ENCODE peak calls at places on chromosomes 13 and 19, in eight cellular contexts. W, A, L, Z, N, H, R and E are unnamed samples.
A peak's percentile ranks its signal among the peaks of the same experiment; 100 is the strongest.

GRCh38 chr13:36857273-36857672 is 38.3 kb downstream of the RFXAP start:
- DNase-seq in A (no peak), R (no peak), Z (no peak), N (no peak), W (no peak), H (no peak), L (no peak), E (no peak)

GRCh38 chr19:8248348-8249328 is 39.5 kb downstream of the CERS4 start:
- DNase-seq in L (no peak), A (no peak), R (no peak), H (no peak), Z (no peak), W (no peak), N (no peak), E (no peak)

GRCh38 chr13:33045829-33046592 is 29.8 kb downstream of the KL start:
- DNase-seq in W (no peak), N (no peak), R (no peak), Z (no peak), H (no peak), A (no peak), L (no peak), E (no peak)

GRCh38 chr19:19334063-19334988 is 13.7 kb downstream of the MAU2 start:
- DNase-seq in W (no peak), H (no peak), A (no peak), N (no peak), R (no peak), L (no peak), Z (no peak), E (no peak)

GRCh38 chr13:85503797-85504196 is 295.4 kb downstream of the SLITRK6 start:
- DNase-seq in R (peak; percentile 8), N (no peak), L (no peak), A (no peak), H (no peak), W (no peak), Z (no peak), E (no peak)

GRCh38 chr13:51557875-51558604 is 26.2 kb upstream of the WDFY2 start:
- DNase-seq in L (peak; percentile 55), R (peak; percentile 92), H (no peak), Z (no peak), A (no peak), N (no peak), W (no peak), E (peak; percentile 19)

GRCh38 chr13:29676535-29676934 is 81.0 kb upstream of the SLC7A1 start:
- DNase-seq in A (no peak), L (no peak), W (no peak), R (peak; percentile 55), H (no peak), N (no peak), Z (no peak), E (peak; percentile 2)

GRCh38 chr13:34654203-34654602 is 287.9 kb upstream of the NBEA start:
- DNase-seq in A (no peak), Z (no peak), H (no peak), W (no peak), N (no peak), R (peak; percentile 18), L (no peak), E (no peak)

GRCh38 chr19:54707932-54708331 is 16.3 kb upstream of the KIR3DL3 start:
- DNase-seq in R (no peak), Z (no peak), L (no peak), A (no peak), W (no peak), H (no peak), N (no peak), E (no peak)

GRCh38 chr13:101303512-101303911 is 112.8 kb downstream of the NALCN start:
- DNase-seq in L (peak; percentile 20), R (peak; percentile 17), N (no peak), A (no peak), H (no peak), Z (no peak), W (no peak), E (no peak)

GRCh38 chr13:112686364-112686763 is 3.5 kb upstream of the ATP11A start:
- DNase-seq in R (no peak), N (no peak), W (peak; percentile 70), A (no peak), L (no peak), H (no peak), Z (peak; percentile 34), E (no peak)

GRCh38 chr19:2231621-2232221 is 4.4 kb downstream of the PLEKHJ1 start:
- DNase-seq in H (no peak), Z (no peak), L (no peak), R (no peak), A (no peak), W (no peak), N (no peak), E (no peak)

GRCh38 chr13:110644892-110645521 is 29.7 kb downstream of the NAXD start:
- DNase-seq in A (peak; percentile 33), L (peak; percentile 4), W (peak; percentile 84), H (peak; percentile 70), N (peak; percentile 65), R (peak; percentile 59), Z (peak; percentile 88), E (no peak)

GRCh38 chr13:37667631-37668161 is 69.1 kb upstream of the POSTN start:
- DNase-seq in R (peak; percentile 34), H (no peak), A (no peak), W (no peak), L (no peak), Z (no peak), N (no peak), E (no peak)

GRCh38 chr19:53158119-53158656 is 665 bp downstream of the ZNF347 start:
- DNase-seq in L (no peak), W (peak; percentile 68), A (peak; percentile 18), Z (peak; percentile 65), R (peak; percentile 15), N (peak; percentile 32), H (peak; percentile 28), E (no peak)

GRCh38 chr13:30375436-30375835 is 46.9 kb upstream of the UBE2L5 start:
- DNase-seq in W (no peak), A (no peak), Z (peak; percentile 29), N (no peak), L (no peak), R (no peak), H (no peak), E (no peak)

GRCh38 chr19:6891761-6892385 is 4.5 kb downstream of the ADGRE1 start:
- DNase-seq in H (no peak), Z (no peak), N (no peak), W (no peak), L (no peak), R (no peak), A (no peak), E (no peak)

GRCh38 chr13:27341616-27342015 is 71.0 kb downstream of the RASL11A start:
- DNase-seq in R (no peak), Z (no peak), H (peak; percentile 30), N (no peak), A (no peak), W (no peak), L (no peak), E (no peak)

GRCh38 chr13:28530729-28531194 is 35.8 kb upstream of the FLT1 start:
- DNase-seq in L (no peak), Z (no peak), A (no peak), N (no peak), R (peak; percentile 25), W (no peak), H (no peak), E (no peak)

GRCh38 chr13:87777395-87777794 is 106.2 kb downstream of the SLITRK5 start:
- DNase-seq in W (no peak), Z (no peak), A (no peak), L (no peak), R (no peak), N (no peak), H (no peak), E (peak; percentile 3)
- TF ChIP-seq CTCF in W (no peak), Z (no peak), A (no peak), L (no peak), R (no peak), N (no peak), H (no peak), E (peak; percentile 45)

DNA sequence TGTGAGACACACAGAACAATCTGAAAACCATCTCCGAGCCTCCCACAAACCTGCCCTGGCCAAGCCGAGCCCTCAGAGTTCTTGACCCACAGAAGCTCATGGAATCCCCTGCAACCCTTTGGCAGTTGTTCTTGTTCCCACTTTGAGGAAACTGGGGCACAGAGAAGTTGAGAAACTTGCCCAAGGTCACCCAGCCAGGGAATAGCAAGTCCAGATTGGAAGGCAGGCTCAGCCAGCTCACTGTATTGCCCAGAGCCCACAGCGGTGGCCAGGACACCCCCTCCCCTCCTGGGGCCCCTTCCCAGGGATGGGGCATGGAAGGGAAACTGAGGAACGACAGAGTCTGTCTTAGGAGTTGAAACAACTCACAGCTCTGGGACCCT is 1.8 kb downstream of the ZSWIM4 start:
- DNase-seq in A (no peak), N (no peak), Z (no peak), R (no peak), L (no peak), W (no peak), H (no peak), E (no peak)
- H3K4me3 ChIP-seq in A (peak overlapping the region; percentile 81), N (peak overlapping the region; percentile 82), Z (peak overlapping the region; percentile 68), R (peak overlapping the region; percentile 70), L (peak overlapping the region; percentile 40), W (peak overlapping the region; percentile 79), H (no peak overlapping the region), E (peak overlapping the region; percentile 89)

GRCh38 chr19:12669272-12670158 is 2.9 kb downstream of the WDR83 start:
- DNase-seq in R (peak; percentile 85), W (peak; percentile 90), Z (peak; percentile 86), A (peak; percentile 73), L (peak; percentile 37), H (peak; percentile 77), N (peak; percentile 78), E (peak; percentile 76)
- TF ChIP-seq CTCF in R (no peak), W (no peak), Z (no peak), A (no peak), L (no peak), H (no peak), N (peak; percentile 8), E (no peak)

GRCh38 chr13:20254076-20254475 is 22.0 kb upstream of the GJB6 start:
- DNase-seq in A (no peak), Z (no peak), N (no peak), L (no peak), H (no peak), W (no peak), R (peak; percentile 6), E (no peak)

GRCh38 chr13:20263393-20264044 is 31.4 kb upstream of the GJB6 start:
- DNase-seq in L (no peak), R (no peak), A (no peak), N (no peak), W (no peak), Z (no peak), H (no peak), E (no peak)

GRCh38 chr13:20258963-20259288 is 26.8 kb upstream of the GJB6 start:
- DNase-seq in Z (no peak), L (no peak), H (no peak), A (no peak), W (no peak), R (no peak), N (no peak), E (no peak)

DNA sequence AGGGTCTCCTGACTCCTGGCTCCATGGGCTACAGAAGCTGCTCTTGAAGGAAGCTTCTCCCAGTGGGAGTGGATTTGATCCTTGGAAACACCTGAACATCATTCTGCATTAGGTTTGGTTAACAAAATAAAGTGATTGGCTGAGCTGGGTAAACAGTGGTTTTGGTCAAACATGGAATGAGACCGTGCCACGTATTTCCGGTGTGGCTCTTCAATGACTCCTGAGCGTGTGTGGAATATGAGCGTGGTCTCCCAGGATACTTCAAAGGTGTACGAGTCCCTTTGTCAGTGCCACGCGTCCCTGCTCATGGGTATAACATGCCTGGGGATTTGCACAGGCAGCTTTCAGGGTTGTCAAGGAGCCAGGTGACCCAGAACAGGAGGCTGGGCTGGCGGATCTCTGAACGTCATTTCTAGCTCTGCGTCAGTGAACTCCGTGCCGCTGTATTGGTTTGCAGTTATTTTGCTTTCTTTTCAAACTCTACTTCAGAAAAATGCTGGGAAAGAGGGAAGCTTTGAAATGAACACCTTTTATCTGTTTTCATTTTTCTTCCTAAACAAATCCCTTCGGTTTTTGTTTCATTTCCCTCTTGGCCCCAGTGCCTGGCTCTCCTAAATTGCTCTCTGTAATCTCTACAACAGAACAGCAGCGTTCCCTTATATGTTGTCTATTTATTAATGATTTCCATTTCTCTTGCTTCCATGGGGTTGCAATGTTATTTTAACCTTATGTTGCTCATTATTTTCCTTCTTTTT is 26.3 kb upstream of the GJB6 start:
- DNase-seq in W (no peak), A (no peak), L (no peak), R (peak; percentile 25), Z (no peak), H (no peak), N (no peak), E (peak; percentile 61)
- H3K4me3 ChIP-seq in W (no peak overlapping the region), A (peak overlapping the region; percentile 28), L (no peak overlapping the region), R (no peak overlapping the region), Z (no peak overlapping the region), H (no peak overlapping the region), N (no peak overlapping the region), E (peak overlapping the region; percentile 54)